ENCODE peak calls at places on chromosomes 5 and 9, in nine cellular contexts. L, F, I, B, O, W, N, J and D are unnamed samples.

GRCh38 chr5:8340739-8341344 is 471.9 kb downstream of the MTRR start:
- DNase-seq in L (no peak), F (no peak), I (no peak), B (peak), O (no peak), W (no peak), N (no peak), J (no peak), D (peak)

GRCh38 chr9:21286099-21286498 is 19.0 kb downstream of the IFNA5 start:
- DNase-seq in L (no peak), F (no peak), I (no peak), B (no peak), O (no peak), W (no peak), N (no peak), J (no peak), D (no peak)

GRCh38 chr9:101991926-101992325 is 253.5 kb upstream of the GRIN3A start:
- DNase-seq in L (no peak), F (no peak), I (no peak), B (no peak), O (no peak), W (no peak), N (no peak), J (no peak), D (no peak)

GRCh38 chr5:54177058-54177457 is 133.3 kb downstream of the ARL15 start:
- DNase-seq in L (no peak), F (no peak), I (no peak), B (no peak), O (no peak), W (no peak), N (no peak), J (no peak), D (no peak)

GRCh38 chr5:109900911-109901627 is 211.3 kb downstream of the MAN2A1 start:
- DNase-seq in L (no peak), F (no peak), I (no peak), B (no peak), O (no peak), W (no peak), N (no peak), J (no peak), D (no peak)

GRCh38 chr9:133863193-133863592 is 125.0 kb upstream of the SARDH start:
- DNase-seq in L (no peak), F (no peak), I (no peak), B (no peak), O (no peak), W (no peak), N (no peak), J (no peak), D (no peak)

GRCh38 chr9:104091708-104092107 is 2.4 kb upstream of the SMC2 start:
- DNase-seq in L (no peak), F (no peak), I (peak), B (no peak), O (peak), W (no peak), N (no peak), J (peak), D (no peak)

GRCh38 chr5:57412010-57412409 is 70.6 kb downstream of the ACTBL2 start:
- DNase-seq in L (no peak), F (no peak), I (no peak), B (peak), O (peak), W (no peak), N (no peak), J (no peak), D (no peak)

GRCh38 chr9:121345070-121345469 is 25.0 kb downstream of the STOM start:
- DNase-seq in L (no peak), F (no peak), I (no peak), B (no peak), O (no peak), W (no peak), N (no peak), J (no peak), D (no peak)

GRCh38 chr9:21968331-21969010 is 25.7 kb downstream of the CDKN2A start:
- DNase-seq in L (no peak), F (no peak), I (no peak), B (peak), O (no peak), W (no peak), N (peak), J (no peak), D (no peak)

GRCh38 chr9:135085830-135086546 is 1.5 kb upstream of the OLFM1 start:
- DNase-seq in L (peak), F (no peak), I (peak), B (peak), O (peak), W (no peak), N (peak), J (peak), D (peak)

GRCh38 chr9:115444941-115445340 is 327.0 kb upstream of the TNC start:
- DNase-seq in L (no peak), F (no peak), I (no peak), B (no peak), O (no peak), W (no peak), N (no peak), J (no peak), D (no peak)

GRCh38 chr5:97832645-97833296 is 649.7 kb upstream of the RIOK2 start:
- DNase-seq in L (no peak), F (no peak), I (no peak), B (no peak), O (no peak), W (no peak), N (no peak), J (no peak), D (no peak)

GRCh38 chr5:125295405-125295872 is 549.0 kb upstream of the ZNF608 start:
- DNase-seq in L (no peak), F (no peak), I (no peak), B (no peak), O (peak), W (no peak), N (no peak), J (no peak), D (no peak)

GRCh38 chr5:81971086-81971693 is 633 bp upstream of the ATG10 start:
- DNase-seq in L (no peak), F (no peak), I (no peak), B (peak), O (peak), W (no peak), N (no peak), J (peak), D (no peak)

GRCh38 chr9:95096381-95096780 is 221.1 kb downstream of the FANCC start:
- DNase-seq in L (no peak), F (no peak), I (no peak), B (peak), O (no peak), W (no peak), N (no peak), J (no peak), D (peak)

GRCh38 chr5:169091396-169091980 is 209.5 kb downstream of the SLIT3 start:
- DNase-seq in L (no peak), F (no peak), I (peak), B (no peak), O (no peak), W (no peak), N (no peak), J (no peak), D (no peak)

GRCh38 chr5:53874409-53874808 is 314.0 kb downstream of the NDUFS4 start:
- DNase-seq in L (no peak), F (no peak), I (no peak), B (peak), O (no peak), W (no peak), N (no peak), J (no peak), D (peak)

GRCh38 chr5:88889165-88890069 is 6.4 kb upstream of the MEF2C start:
- DNase-seq in L (no peak), F (no peak), I (peak), B (peak), O (peak), W (no peak), N (peak), J (peak), D (no peak)

GRCh38 chr9:125894566-125894965 is 147.4 kb downstream of the PBX3 start:
- DNase-seq in L (no peak), F (no peak), I (no peak), B (no peak), O (no peak), W (no peak), N (no peak), J (no peak), D (no peak)

GRCh38 chr5:156641690-156642089 is 208.4 kb upstream of the PPP1R2B start:
- DNase-seq in L (no peak), F (no peak), I (no peak), B (no peak), O (peak), W (no peak), N (no peak), J (no peak), D (no peak)

GRCh38 chr5:125232779-125233230 is 486.4 kb upstream of the ZNF608 start:
- DNase-seq in L (no peak), F (no peak), I (no peak), B (peak), O (peak), W (no peak), N (no peak), J (no peak), D (no peak)

GRCh38 chr9:128162215-128163026 is 2.4 kb downstream of the BBLN start:
- DNase-seq in L (no peak), F (no peak), I (peak), B (no peak), O (no peak), W (peak), N (peak), J (no peak), D (no peak)

GRCh38 chr9:127586537-127586936 is 25.5 kb upstream of the STXBP1 start:
- DNase-seq in L (no peak), F (no peak), I (peak), B (peak), O (no peak), W (no peak), N (peak), J (peak), D (peak)

GRCh38 chr9:7613931-7614330 is 185.6 kb downstream of the DMAC1 start:
- DNase-seq in L (no peak), F (no peak), I (no peak), B (no peak), O (no peak), W (no peak), N (no peak), J (no peak), D (no peak)

GRCh38 chr5:115246361-115246991 is 16.2 kb downstream of the PGGT1B start:
- DNase-seq in L (peak), F (no peak), I (no peak), B (peak), O (peak), W (no peak), N (no peak), J (no peak), D (no peak)

GRCh38 chr9:115594551-115594950 is 476.6 kb upstream of the TNC start:
- DNase-seq in L (no peak), F (no peak), I (no peak), B (no peak), O (no peak), W (no peak), N (no peak), J (no peak), D (no peak)

GRCh38 chr9:71816782-71817549 is 48.7 kb upstream of the CEMIP2 start:
- DNase-seq in L (no peak), F (no peak), I (no peak), B (no peak), O (no peak), W (no peak), N (no peak), J (no peak), D (no peak)

GRCh38 chr9:132069046-132069898 is 10.4 kb downstream of the MED27 start:
- DNase-seq in L (no peak), F (no peak), I (no peak), B (no peak), O (peak), W (no peak), N (no peak), J (no peak), D (no peak)

GRCh38 chr9:132716007-132716406 is 45.7 kb downstream of the GTF3C4 start:
- DNase-seq in L (no peak), F (no peak), I (no peak), B (no peak), O (no peak), W (no peak), N (no peak), J (no peak), D (no peak)

GRCh38 chr5:174094857-174095606 is 49.5 kb downstream of the NSG2 start:
- DNase-seq in L (no peak), F (no peak), I (no peak), B (no peak), O (no peak), W (no peak), N (no peak), J (no peak), D (no peak)
- TF ChIP-seq CTCF in L (no peak), F (no peak), I (no peak), B (no peak), O (no peak), W (no peak), N (no peak), J (no peak), D (no peak)

GRCh38 chr5:133269707-133270106 is 217.9 kb downstream of the HSPA4 start:
- DNase-seq in L (no peak), F (no peak), I (no peak), B (no peak), O (no peak), W (no peak), N (no peak), J (no peak), D (no peak)

GRCh38 chr5:133266966-133267365 is 215.2 kb downstream of the HSPA4 start:
- DNase-seq in L (no peak), F (no peak), I (no peak), B (no peak), O (no peak), W (no peak), N (no peak), J (no peak), D (no peak)

GRCh38 chr5:133265720-133266575 is 214.1 kb downstream of the HSPA4 start:
- DNase-seq in L (no peak), F (no peak), I (no peak), B (no peak), O (peak), W (no peak), N (no peak), J (no peak), D (peak)

GRCh38 chr5:133265257-133265656 is 213.4 kb downstream of the HSPA4 start:
- DNase-seq in L (no peak), F (no peak), I (no peak), B (no peak), O (no peak), W (no peak), N (no peak), J (no peak), D (no peak)

DNA sequence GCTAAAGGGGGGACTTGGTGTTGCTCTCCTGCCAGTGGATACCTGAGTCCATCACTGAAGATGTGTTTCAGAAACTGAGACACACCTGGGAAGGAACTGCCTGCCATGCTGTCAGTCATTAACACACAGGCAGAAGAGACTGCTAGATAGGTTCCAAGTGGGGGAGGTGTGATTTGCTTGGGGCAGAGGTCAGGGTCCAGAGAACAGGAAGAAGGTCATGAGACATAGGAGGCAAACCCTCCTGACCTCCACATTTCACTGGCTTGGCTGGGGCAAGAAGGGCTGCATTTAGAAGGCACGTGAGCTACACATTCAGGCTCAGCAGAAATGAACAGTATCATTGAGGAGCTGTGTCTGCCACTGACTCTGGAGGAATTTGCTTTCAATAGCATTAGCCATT is 215.8 kb downstream of the HSPA4 start:
- DNase-seq in L (no peak), F (no peak), I (no peak), B (no peak), O (no peak), W (no peak), N (no peak), J (no peak), D (no peak)
- H3K27ac ChIP-seq in L (no peak), F (no peak), I (no peak), B (no peak), O (no peak), W (no peak), N (no peak), J (no peak), D (no peak)

DNA sequence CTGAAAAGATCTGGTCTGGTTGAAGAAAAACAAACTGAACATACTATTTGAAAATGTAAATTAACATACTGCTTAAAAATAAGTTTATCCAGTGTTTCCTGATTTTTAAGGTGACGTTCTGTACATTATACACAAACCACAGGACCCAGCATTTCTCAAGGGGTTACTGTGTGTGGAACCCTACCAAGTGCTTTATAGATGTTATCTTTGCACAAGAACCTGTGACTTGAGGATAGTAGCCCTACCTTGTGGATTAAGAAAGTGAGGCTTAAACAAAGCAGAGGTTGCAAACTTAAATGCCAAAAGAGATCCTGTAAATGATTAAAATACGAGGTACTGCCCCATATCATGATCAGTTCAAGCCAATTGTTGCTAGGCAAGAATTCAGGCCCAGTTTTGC is 4.7 kb downstream of the KLF9 start:
- DNase-seq in L (no peak), F (no peak), I (no peak), B (no peak), O (no peak), W (no peak), N (no peak), J (no peak), D (no peak)
- H3K4me3 ChIP-seq in L (no peak), F (no peak), I (peak), B (no peak), O (peak), W (no peak), N (peak), J (peak), D (no peak)

GRCh38 chr5:103260951-103261350 is 2.4 kb downstream of the MACIR start:
- DNase-seq in L (no peak), F (no peak), I (no peak), B (no peak), O (no peak), W (no peak), N (no peak), J (no peak), D (no peak)

GRCh38 chr5:103259705-103260355 is 1.3 kb downstream of the MACIR start:
- DNase-seq in L (no peak), F (no peak), I (no peak), B (no peak), O (peak), W (no peak), N (no peak), J (peak), D (no peak)

GRCh38 chr5:103256178-103256577 is 2.4 kb upstream of the MACIR start:
- DNase-seq in L (no peak), F (no peak), I (no peak), B (no peak), O (no peak), W (no peak), N (no peak), J (no peak), D (no peak)

GRCh38 chr5:103258957-103259704 is 568 bp downstream of the MACIR start:
- DNase-seq in L (no peak), F (no peak), I (peak), B (peak), O (peak), W (peak), N (peak), J (peak), D (peak)

GRCh38 chr5:103258368-103258956 is at the start of gene MACIR:
- DNase-seq in L (peak), F (peak), I (peak), B (peak), O (peak), W (peak), N (peak), J (peak), D (peak)
- TF ChIP-seq CTCF in L (no peak), F (no peak), I (no peak), B (peak), O (no peak), W (peak), N (no peak), J (no peak), D (no peak)

GRCh38 chr5:73812962-73813588 is 187.1 kb downstream of the ARHGEF28 start:
- DNase-seq in L (no peak), F (no peak), I (no peak), B (no peak), O (peak), W (no peak), N (no peak), J (peak), D (no peak)
- H3K27ac ChIP-seq in L (no peak), F (peak), I (no peak), B (no peak), O (peak), W (no peak), N (no peak), J (peak), D (no peak)

GRCh38 chr9:91716239-91716638 is 233.8 kb downstream of the ROR2 start:
- DNase-seq in L (no peak), F (no peak), I (no peak), B (no peak), O (no peak), W (no peak), N (no peak), J (no peak), D (no peak)

GRCh38 chr9:91714874-91715615 is 235.0 kb downstream of the ROR2 start:
- DNase-seq in L (no peak), F (no peak), I (no peak), B (no peak), O (no peak), W (no peak), N (no peak), J (no peak), D (no peak)

GRCh38 chr9:91712811-91713210 is 237.2 kb downstream of the ROR2 start:
- DNase-seq in L (no peak), F (no peak), I (no peak), B (peak), O (no peak), W (no peak), N (no peak), J (no peak), D (peak)

GRCh38 chr9:91711755-91712591 is 238.1 kb downstream of the ROR2 start:
- DNase-seq in L (no peak), F (peak), I (no peak), B (no peak), O (peak), W (no peak), N (no peak), J (peak), D (no peak)

DNA sequence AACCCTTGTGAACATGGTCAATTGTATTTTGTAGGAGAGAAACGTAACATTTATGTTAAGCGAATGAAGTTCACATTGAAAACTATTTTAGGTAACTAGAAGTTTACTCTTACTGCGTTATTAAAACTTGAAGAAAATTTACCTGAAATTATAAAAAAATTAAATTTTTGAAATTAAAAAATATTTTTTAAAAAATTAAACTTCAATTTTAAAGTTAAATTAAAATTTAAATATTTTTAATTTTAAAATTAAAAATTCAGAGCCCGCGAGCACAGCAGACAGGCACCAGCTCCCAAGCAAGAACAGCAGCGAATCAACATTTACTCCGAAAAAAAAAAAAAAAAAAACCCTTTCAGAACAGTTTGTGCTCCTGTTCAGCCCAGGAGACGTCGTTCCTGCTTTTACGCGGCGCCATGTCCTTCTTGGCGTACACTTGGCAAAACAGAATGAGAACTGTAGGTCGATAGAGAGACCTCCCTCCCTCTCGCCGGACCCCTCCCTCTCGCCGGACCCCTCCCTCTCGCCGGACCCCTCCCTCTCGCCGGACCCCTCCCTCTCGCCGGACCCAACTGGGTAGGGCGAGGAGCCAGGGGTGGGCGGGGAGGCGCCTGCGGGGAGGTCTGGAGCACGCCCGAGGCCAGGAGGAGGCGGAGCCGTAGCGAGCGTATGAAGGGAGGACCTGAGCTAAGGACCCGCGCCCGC is 235.9 kb downstream of the ROR2 start:
- DNase-seq in L (peak), F (no peak), I (peak), B (peak), O (peak), W (no peak), N (peak), J (peak), D (no peak)
- H3K4me3 ChIP-seq in L (peak), F (peak), I (peak), B (peak), O (peak), W (peak), N (peak), J (peak), D (no peak)

DNA sequence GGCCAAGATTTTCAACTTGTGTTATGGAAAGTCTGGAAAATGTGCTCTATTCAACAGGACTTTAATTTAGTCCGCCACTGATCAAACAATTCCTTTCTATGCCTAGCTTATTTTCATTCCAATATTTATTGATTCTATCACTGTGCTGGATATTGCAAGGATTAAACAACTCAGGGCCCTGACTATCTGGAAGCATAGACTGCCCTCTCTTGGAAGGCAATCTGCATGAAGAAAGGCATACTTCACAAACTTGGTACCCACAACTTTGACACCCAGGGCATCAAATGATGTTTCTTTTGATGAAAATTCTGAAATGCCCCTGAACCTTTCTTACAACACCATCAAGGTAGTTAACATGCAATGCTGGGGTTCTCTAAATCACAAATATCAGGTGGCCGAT is 126.5 kb upstream of the HMHB1 start:
- DNase-seq in L (no peak), F (no peak), I (no peak), B (no peak), O (no peak), W (no peak), N (no peak), J (no peak), D (no peak)
- TF ChIP-seq CTCF in L (peak), F (no peak), I (peak), B (peak), O (peak), W (peak), N (peak), J (no peak), D (peak)